ENCODE peak calls at places on chromosome 9, in nine cellular contexts. One of them, this sample, is unnamed. For H3K4me1 and H3K36me3, the result is how much of the 10 kb centered on the place peaks cover.

GRCh38 chr9:127567898-127568617 is 44.0 kb upstream of the STXBP1 start:
- DNase-seq in naive thymus-derived CD4-positive, alpha-beta T cell: no peak
- DNase-seq in neuronal stem cell: no peak
- DNase-seq in adipocyte: peak
- DNase-seq in cardiac muscle cell: peak
- DNase-seq in mucosa of descending colon: peak
- DNase-seq in CD4-positive, CD25-positive, alpha-beta regulatory T cell: no peak
- DNase-seq in A673: peak
- DNase-seq in body of pancreas: no peak
- DNase-seq in this sample: no peak

GRCh38 chr9:114616684-114617520 is 5.8 kb downstream of the TMEM268 start:
- DNase-seq in naive thymus-derived CD4-positive, alpha-beta T cell: no peak
- DNase-seq in body of pancreas: peak
- DNase-seq in A673: no peak
- DNase-seq in CD4-positive, CD25-positive, alpha-beta regulatory T cell: no peak
- DNase-seq in cardiac muscle cell: no peak
- DNase-seq in adipocyte: peak
- DNase-seq in neuronal stem cell: no peak
- DNase-seq in mucosa of descending colon: peak
- DNase-seq in this sample: no peak

GRCh38 chr9:112570731-112571167 is 84.1 kb downstream of the KIAA1958 start:
- DNase-seq in A673: peak
- DNase-seq in adipocyte: no peak
- DNase-seq in cardiac muscle cell: no peak
- DNase-seq in naive thymus-derived CD4-positive, alpha-beta T cell: no peak
- DNase-seq in body of pancreas: peak
- DNase-seq in neuronal stem cell: no peak
- DNase-seq in CD4-positive, CD25-positive, alpha-beta regulatory T cell: no peak
- DNase-seq in mucosa of descending colon: peak
- DNase-seq in this sample: no peak

GRCh38 chr9:385818-386398 is 171.2 kb downstream of the DOCK8 start:
- DNase-seq in adipocyte: peak
- DNase-seq in cardiac muscle cell: peak
- DNase-seq in mucosa of descending colon: peak
- DNase-seq in naive thymus-derived CD4-positive, alpha-beta T cell: no peak
- DNase-seq in A673: peak
- DNase-seq in body of pancreas: peak
- DNase-seq in CD4-positive, CD25-positive, alpha-beta regulatory T cell: no peak
- DNase-seq in neuronal stem cell: peak
- DNase-seq in this sample: peak

GRCh38 chr9:89902450-89902849 is 297.6 kb downstream of the GADD45G start:
- DNase-seq in cardiac muscle cell: peak
- DNase-seq in A673: peak
- DNase-seq in mucosa of descending colon: no peak
- DNase-seq in CD4-positive, CD25-positive, alpha-beta regulatory T cell: no peak
- DNase-seq in body of pancreas: no peak
- DNase-seq in neuronal stem cell: no peak
- DNase-seq in naive thymus-derived CD4-positive, alpha-beta T cell: no peak
- DNase-seq in adipocyte: no peak
- DNase-seq in this sample: no peak

GRCh38 chr9:85703398-85703797 is 38.4 kb downstream of the AGTPBP1 start:
- DNase-seq in CD4-positive, CD25-positive, alpha-beta regulatory T cell: no peak
- DNase-seq in adipocyte: no peak
- DNase-seq in naive thymus-derived CD4-positive, alpha-beta T cell: no peak
- DNase-seq in cardiac muscle cell: no peak
- DNase-seq in A673: no peak
- DNase-seq in mucosa of descending colon: no peak
- DNase-seq in neuronal stem cell: no peak
- DNase-seq in body of pancreas: no peak
- DNase-seq in this sample: no peak

GRCh38 chr9:801399-802071 is 40.0 kb upstream of the DMRT1 start:
- DNase-seq in A673: peak
- DNase-seq in body of pancreas: no peak
- DNase-seq in CD4-positive, CD25-positive, alpha-beta regulatory T cell: no peak
- DNase-seq in cardiac muscle cell: peak
- DNase-seq in neuronal stem cell: no peak
- DNase-seq in naive thymus-derived CD4-positive, alpha-beta T cell: no peak
- DNase-seq in adipocyte: peak
- DNase-seq in mucosa of descending colon: no peak
- DNase-seq in this sample: no peak

GRCh38 chr9:124392254-124392653 is 23.0 kb downstream of the PSMB7 start:
- DNase-seq in mucosa of descending colon: no peak
- DNase-seq in naive thymus-derived CD4-positive, alpha-beta T cell: no peak
- DNase-seq in cardiac muscle cell: no peak
- DNase-seq in neuronal stem cell: no peak
- DNase-seq in A673: peak
- DNase-seq in body of pancreas: peak
- DNase-seq in CD4-positive, CD25-positive, alpha-beta regulatory T cell: no peak
- DNase-seq in adipocyte: peak
- DNase-seq in this sample: no peak

GRCh38 chr9:28970241-28970654 is 1397.0 kb upstream of the C9orf72 start:
- DNase-seq in naive thymus-derived CD4-positive, alpha-beta T cell: no peak
- DNase-seq in CD4-positive, CD25-positive, alpha-beta regulatory T cell: no peak
- DNase-seq in A673: no peak
- DNase-seq in mucosa of descending colon: no peak
- DNase-seq in cardiac muscle cell: no peak
- DNase-seq in adipocyte: no peak
- DNase-seq in neuronal stem cell: no peak
- DNase-seq in body of pancreas: no peak
- DNase-seq in this sample: no peak

GRCh38 chr9:2623046-2623865 is 1.7 kb downstream of the VLDLR start:
- DNase-seq in neuronal stem cell: peak
- DNase-seq in adipocyte: peak
- DNase-seq in naive thymus-derived CD4-positive, alpha-beta T cell: no peak
- DNase-seq in body of pancreas: peak
- DNase-seq in cardiac muscle cell: peak
- DNase-seq in mucosa of descending colon: no peak
- DNase-seq in CD4-positive, CD25-positive, alpha-beta regulatory T cell: no peak
- DNase-seq in A673: peak
- DNase-seq in this sample: peak

GRCh38 chr9:35829084-35829763 is at the start of gene TMEM8B:
- DNase-seq in cardiac muscle cell: peak
- DNase-seq in naive thymus-derived CD4-positive, alpha-beta T cell: peak
- DNase-seq in adipocyte: peak
- DNase-seq in CD4-positive, CD25-positive, alpha-beta regulatory T cell: peak
- DNase-seq in body of pancreas: peak
- DNase-seq in A673: peak
- DNase-seq in neuronal stem cell: peak
- DNase-seq in mucosa of descending colon: peak
- DNase-seq in this sample: peak

GRCh38 chr9:114214686-114215397 is 59.5 kb downstream of the COL27A1 start:
- DNase-seq in CD4-positive, CD25-positive, alpha-beta regulatory T cell: no peak
- DNase-seq in adipocyte: peak
- DNase-seq in A673: no peak
- DNase-seq in mucosa of descending colon: no peak
- DNase-seq in body of pancreas: no peak
- DNase-seq in cardiac muscle cell: no peak
- DNase-seq in naive thymus-derived CD4-positive, alpha-beta T cell: no peak
- DNase-seq in neuronal stem cell: no peak
- DNase-seq in this sample: no peak

GRCh38 chr9:15219511-15219910 is 87.5 kb downstream of the TTC39B start:
- DNase-seq in body of pancreas: no peak
- DNase-seq in mucosa of descending colon: no peak
- DNase-seq in CD4-positive, CD25-positive, alpha-beta regulatory T cell: no peak
- DNase-seq in A673: no peak
- DNase-seq in neuronal stem cell: no peak
- DNase-seq in adipocyte: no peak
- DNase-seq in naive thymus-derived CD4-positive, alpha-beta T cell: no peak
- DNase-seq in cardiac muscle cell: no peak
- DNase-seq in this sample: no peak

GRCh38 chr9:37221489-37222106 is 101.2 kb downstream of the ZCCHC7 start:
- DNase-seq in naive thymus-derived CD4-positive, alpha-beta T cell: no peak
- DNase-seq in adipocyte: no peak
- DNase-seq in CD4-positive, CD25-positive, alpha-beta regulatory T cell: no peak
- DNase-seq in neuronal stem cell: no peak
- DNase-seq in A673: no peak
- DNase-seq in cardiac muscle cell: no peak
- DNase-seq in mucosa of descending colon: no peak
- DNase-seq in body of pancreas: no peak
- DNase-seq in this sample: no peak

GRCh38 chr9:18138676-18139075 is 335.3 kb upstream of the ADAMTSL1 start:
- DNase-seq in CD4-positive, CD25-positive, alpha-beta regulatory T cell: no peak
- DNase-seq in A673: no peak
- DNase-seq in neuronal stem cell: no peak
- DNase-seq in adipocyte: peak
- DNase-seq in naive thymus-derived CD4-positive, alpha-beta T cell: no peak
- DNase-seq in body of pancreas: no peak
- DNase-seq in mucosa of descending colon: no peak
- DNase-seq in cardiac muscle cell: no peak
- DNase-seq in this sample: no peak

GRCh38 chr9:20558609-20559016 is 63.7 kb downstream of the MLLT3 start:
- DNase-seq in cardiac muscle cell: peak
- DNase-seq in body of pancreas: no peak
- DNase-seq in A673: peak
- DNase-seq in adipocyte: peak
- DNase-seq in CD4-positive, CD25-positive, alpha-beta regulatory T cell: no peak
- DNase-seq in naive thymus-derived CD4-positive, alpha-beta T cell: no peak
- DNase-seq in neuronal stem cell: no peak
- DNase-seq in mucosa of descending colon: no peak
- DNase-seq in this sample: no peak

GRCh38 chr9:14006586-14007198 is 307.2 kb downstream of the NFIB start:
- DNase-seq in mucosa of descending colon: no peak
- DNase-seq in CD4-positive, CD25-positive, alpha-beta regulatory T cell: no peak
- DNase-seq in A673: no peak
- DNase-seq in adipocyte: no peak
- DNase-seq in cardiac muscle cell: no peak
- DNase-seq in neuronal stem cell: peak
- DNase-seq in naive thymus-derived CD4-positive, alpha-beta T cell: no peak
- DNase-seq in body of pancreas: no peak
- DNase-seq in this sample: no peak

GRCh38 chr9:111627260-111627963 is 3.7 kb upstream of the DNAJC25 start:
- DNase-seq in cardiac muscle cell: no peak
- DNase-seq in CD4-positive, CD25-positive, alpha-beta regulatory T cell: no peak
- DNase-seq in adipocyte: no peak
- DNase-seq in mucosa of descending colon: no peak
- DNase-seq in naive thymus-derived CD4-positive, alpha-beta T cell: no peak
- DNase-seq in neuronal stem cell: no peak
- DNase-seq in body of pancreas: no peak
- DNase-seq in A673: no peak
- DNase-seq in this sample: no peak

GRCh38 chr9:88259041-88259440 is 120.8 kb upstream of the SPATA31C2 start:
- DNase-seq in neuronal stem cell: no peak
- DNase-seq in mucosa of descending colon: no peak
- DNase-seq in adipocyte: no peak
- DNase-seq in naive thymus-derived CD4-positive, alpha-beta T cell: no peak
- DNase-seq in cardiac muscle cell: no peak
- DNase-seq in body of pancreas: no peak
- DNase-seq in CD4-positive, CD25-positive, alpha-beta regulatory T cell: no peak
- DNase-seq in A673: no peak
- DNase-seq in this sample: no peak

GRCh38 chr9:14512942-14513341 is 180.3 kb downstream of the ZDHHC21 start:
- DNase-seq in mucosa of descending colon: no peak
- DNase-seq in body of pancreas: no peak
- DNase-seq in cardiac muscle cell: no peak
- DNase-seq in A673: no peak
- DNase-seq in neuronal stem cell: no peak
- DNase-seq in adipocyte: no peak
- DNase-seq in CD4-positive, CD25-positive, alpha-beta regulatory T cell: no peak
- DNase-seq in naive thymus-derived CD4-positive, alpha-beta T cell: no peak
- DNase-seq in this sample: no peak

DNA sequence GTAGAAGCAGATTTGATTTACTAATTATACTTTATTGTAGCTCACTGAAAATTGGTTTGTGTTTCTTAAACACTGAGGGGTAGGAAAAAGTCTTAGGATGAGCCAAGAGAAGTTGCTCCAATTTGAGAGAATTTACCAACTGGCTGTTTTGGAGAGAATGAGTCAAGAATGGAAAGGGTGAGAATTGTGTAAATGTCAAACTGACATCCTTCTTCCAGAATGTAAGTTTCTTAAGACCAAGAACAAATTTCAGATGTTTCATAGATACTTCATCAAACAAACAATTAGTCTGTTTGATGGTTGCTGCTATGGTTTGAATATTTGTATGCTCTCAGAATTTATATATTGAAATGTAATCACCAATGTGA is 106.2 kb upstream of the TXNDC8 start:
- DNase-seq in mucosa of descending colon: no peak
- DNase-seq in neuronal stem cell: no peak
- DNase-seq in adipocyte: peak
- DNase-seq in naive thymus-derived CD4-positive, alpha-beta T cell: no peak
- DNase-seq in A673: no peak
- DNase-seq in cardiac muscle cell: peak
- DNase-seq in CD4-positive, CD25-positive, alpha-beta regulatory T cell: no peak
- DNase-seq in body of pancreas: no peak
- DNase-seq in this sample: no peak
- H3K4me3 ChIP-seq in mucosa of descending colon: no peak
- H3K4me3 ChIP-seq in neuronal stem cell: no peak
- H3K4me3 ChIP-seq in adipocyte: peak
- H3K4me3 ChIP-seq in naive thymus-derived CD4-positive, alpha-beta T cell: no peak
- H3K4me3 ChIP-seq in A673: no peak
- H3K4me3 ChIP-seq in cardiac muscle cell: no peak
- H3K4me3 ChIP-seq in CD4-positive, CD25-positive, alpha-beta regulatory T cell: no peak
- H3K4me3 ChIP-seq in body of pancreas: no peak
- H3K4me3 ChIP-seq in this sample: no peak

GRCh38 chr9:134213508-134214394 is 49.4 kb upstream of the RNU6ATAC start:
- DNase-seq in A673: no peak
- DNase-seq in naive thymus-derived CD4-positive, alpha-beta T cell: no peak
- DNase-seq in adipocyte: no peak
- DNase-seq in CD4-positive, CD25-positive, alpha-beta regulatory T cell: no peak
- DNase-seq in body of pancreas: no peak
- DNase-seq in cardiac muscle cell: no peak
- DNase-seq in neuronal stem cell: no peak
- DNase-seq in mucosa of descending colon: no peak
- DNase-seq in this sample: no peak
- H3K4me1 ChIP-seq in A673: under half
- H3K4me1 ChIP-seq in naive thymus-derived CD4-positive, alpha-beta T cell: under half
- H3K4me1 ChIP-seq in adipocyte: under half
- H3K4me1 ChIP-seq in CD4-positive, CD25-positive, alpha-beta regulatory T cell: under half
- H3K4me1 ChIP-seq in body of pancreas: under half
- H3K4me1 ChIP-seq in cardiac muscle cell: under half
- H3K4me1 ChIP-seq in neuronal stem cell: under half
- H3K4me1 ChIP-seq in mucosa of descending colon: under half
- H3K4me1 ChIP-seq in this sample: under half

GRCh38 chr9:128886211-128886826 is 4.4 kb downstream of the LRRC8A start:
- DNase-seq in cardiac muscle cell: peak
- DNase-seq in adipocyte: no peak
- DNase-seq in neuronal stem cell: no peak
- DNase-seq in body of pancreas: no peak
- DNase-seq in A673: no peak
- DNase-seq in naive thymus-derived CD4-positive, alpha-beta T cell: no peak
- DNase-seq in mucosa of descending colon: no peak
- DNase-seq in CD4-positive, CD25-positive, alpha-beta regulatory T cell: no peak
- DNase-seq in this sample: no peak
- H3K36me3 ChIP-seq in cardiac muscle cell: under half
- H3K36me3 ChIP-seq in adipocyte: under half
- H3K36me3 ChIP-seq in neuronal stem cell: half or more
- H3K36me3 ChIP-seq in body of pancreas: under half
- H3K36me3 ChIP-seq in A673: under half
- H3K36me3 ChIP-seq in naive thymus-derived CD4-positive, alpha-beta T cell: under half
- H3K36me3 ChIP-seq in mucosa of descending colon: under half
- H3K36me3 ChIP-seq in CD4-positive, CD25-positive, alpha-beta regulatory T cell: under half
- H3K36me3 ChIP-seq in this sample: under half

DNA sequence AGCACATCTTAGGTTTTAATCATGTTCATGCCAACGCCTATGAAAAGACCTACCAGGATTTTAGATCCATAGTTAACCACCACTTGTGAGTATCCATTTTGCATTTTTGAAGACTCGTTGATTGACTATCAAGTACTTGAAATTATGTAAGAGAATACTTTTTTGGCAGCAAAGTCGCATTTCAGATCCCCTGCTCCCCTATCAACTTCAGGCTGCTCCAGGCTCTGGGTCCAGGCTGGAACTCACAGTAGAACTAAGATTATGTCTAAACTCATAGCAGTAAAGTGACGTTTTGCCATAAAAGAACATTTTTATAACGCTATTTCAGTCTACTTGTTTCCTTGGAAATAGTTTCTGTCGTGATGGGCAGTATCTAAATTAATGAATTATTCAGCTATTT is 267.7 kb downstream of the FANCC start:
- DNase-seq in adipocyte: peak
- DNase-seq in cardiac muscle cell: peak
- DNase-seq in mucosa of descending colon: no peak
- DNase-seq in body of pancreas: no peak
- DNase-seq in CD4-positive, CD25-positive, alpha-beta regulatory T cell: no peak
- DNase-seq in A673: no peak
- DNase-seq in naive thymus-derived CD4-positive, alpha-beta T cell: no peak
- DNase-seq in neuronal stem cell: no peak
- DNase-seq in this sample: no peak
- H3K4me3 ChIP-seq in adipocyte: peak
- H3K4me3 ChIP-seq in cardiac muscle cell: peak
- H3K4me3 ChIP-seq in mucosa of descending colon: no peak
- H3K4me3 ChIP-seq in body of pancreas: no peak
- H3K4me3 ChIP-seq in CD4-positive, CD25-positive, alpha-beta regulatory T cell: no peak
- H3K4me3 ChIP-seq in A673: peak
- H3K4me3 ChIP-seq in naive thymus-derived CD4-positive, alpha-beta T cell: no peak
- H3K4me3 ChIP-seq in neuronal stem cell: no peak
- H3K4me3 ChIP-seq in this sample: no peak

This sample was measured in HAP-1.